ENCODE peak calls at places on chromosomes 1 and 21, in six cellular contexts. S, C, Q, Z, N and A are unnamed samples. For H3K9me2 and H3K79me2, the result is how much of the 10 kb centered on the place peaks cover.

GRCh38 chr1:32618673-32619221 is 31.6 kb downstream of the ZBTB8OS start:
- DNase-seq in Z (peak), N (peak), S (no peak), C (no peak), Q (no peak), A (peak)

GRCh38 chr1:109806733-109807397 is 43.1 kb upstream of the EPS8L3 start:
- DNase-seq in Q (no peak), S (no peak), N (no peak), Z (no peak), C (no peak), A (no peak)

GRCh38 chr1:30191154-30191702 is 532.2 kb downstream of the MATN1 start:
- DNase-seq in S (no peak), C (peak), N (peak), Z (peak), Q (peak), A (peak)

GRCh38 chr1:220926146-220926545 is 46.9 kb downstream of the HLX start:
- DNase-seq in Q (no peak), S (no peak), C (no peak), N (no peak), Z (no peak), A (peak)

GRCh38 chr1:240854367-240854766 is 242.4 kb upstream of the GREM2 start:
- DNase-seq in Q (no peak), C (no peak), S (no peak), N (no peak), Z (peak), A (peak)

GRCh38 chr1:22412932-22413727 is 38.5 kb upstream of the ZBTB40 start:
- DNase-seq in S (no peak), Q (peak), C (no peak), N (no peak), Z (peak), A (peak)

GRCh38 chr1:176853503-176853902 is 311.0 kb downstream of the ASTN1 start:
- DNase-seq in S (no peak), Z (no peak), Q (no peak), N (no peak), C (no peak), A (no peak)

GRCh38 chr1:180953791-180954721 is 41.4 kb downstream of the KIAA1614 start:
- DNase-seq in Q (peak), S (peak), Z (peak), C (no peak), N (peak), A (peak)

GRCh38 chr1:193058529-193059281 is 455 bp downstream of the UCHL5 start:
- DNase-seq in N (peak), Z (peak), S (peak), C (no peak), Q (peak), A (peak)

GRCh38 chr1:101148987-101149386 is 87.8 kb upstream of the S1PR1 start:
- DNase-seq in C (no peak), S (no peak), Z (peak), Q (no peak), N (no peak), A (peak)

GRCh38 chr1:246398126-246398813 is 108.8 kb downstream of the SMYD3 start:
- DNase-seq in Z (no peak), S (no peak), C (no peak), Q (no peak), N (no peak), A (no peak)

GRCh38 chr1:220895412-220895946 is 16.2 kb downstream of the HLX start:
- DNase-seq in S (no peak), N (no peak), Q (no peak), C (no peak), Z (no peak), A (no peak)

GRCh38 chr1:21626921-21627339 is 42.2 kb downstream of the RAP1GAP start:
- DNase-seq in Q (no peak), N (no peak), C (no peak), Z (peak), S (no peak), A (peak)

GRCh38 chr21:34933609-34934345 is 115.3 kb downstream of the RUNX1 start:
- DNase-seq in Z (no peak), Q (no peak), N (no peak), S (peak), C (no peak), A (no peak)

GRCh38 chr21:35963920-35964451 is 96.3 kb downstream of the SETD4 start:
- DNase-seq in C (no peak), S (no peak), N (no peak), Q (no peak), Z (no peak), A (no peak)

GRCh38 chr1:224245188-224245587 is 62.1 kb downstream of the DEGS1 start:
- DNase-seq in Q (peak), C (no peak), N (peak), Z (no peak), S (peak), A (no peak)

GRCh38 chr1:109907190-109907774 is 3.4 kb upstream of the CSF1 start:
- DNase-seq in N (no peak), Z (no peak), C (no peak), Q (no peak), S (no peak), A (no peak)

GRCh38 chr1:107865627-107866026 is 99.4 kb downstream of the VAV3 start:
- DNase-seq in Z (no peak), Q (no peak), N (no peak), S (no peak), C (no peak), A (no peak)

GRCh38 chr1:33661791-33662190 is 189.3 kb downstream of the ZSCAN20 start:
- DNase-seq in N (no peak), Z (no peak), S (no peak), C (no peak), Q (no peak), A (no peak)

GRCh38 chr1:1527092-1527816 is 13.2 kb downstream of the TMEM240 start:
- DNase-seq in Z (no peak), Q (peak), S (no peak), C (no peak), N (no peak), A (no peak)

GRCh38 chr1:26922201-26922729 is 722 bp downstream of the NUDC start:
- DNase-seq in Z (peak), N (no peak), S (peak), C (no peak), Q (no peak), A (peak)

GRCh38 chr1:21270086-21270689 is 20.1 kb downstream of the ECE1 start:
- DNase-seq in Z (peak), N (peak), C (peak), Q (peak), S (peak), A (peak)

GRCh38 chr1:115543247-115543646 is 98.5 kb upstream of the VANGL1 start:
- DNase-seq in Q (no peak), Z (no peak), N (no peak), S (no peak), C (no peak), A (no peak)

GRCh38 chr1:118136511-118136937 is 48.5 kb downstream of the SPAG17 start:
- DNase-seq in Q (no peak), Z (peak), C (no peak), S (peak), N (no peak), A (peak)

GRCh38 chr1:88910401-88910800 is 19.0 kb upstream of the GTF2B start:
- DNase-seq in N (no peak), Q (no peak), S (no peak), C (no peak), Z (no peak), A (no peak)
- H3K9ac ChIP-seq in N (no peak), Q (no peak), S (no peak), C (no peak), Z (no peak), A (no peak)

GRCh38 chr1:152543808-152544207 is 22.8 kb downstream of the LCE3E start:
- DNase-seq in N (peak), S (no peak), C (peak), Z (peak), Q (no peak), A (peak)

GRCh38 chr1:152537496-152537895 is 23.2 kb downstream of the CRCT1 start:
- DNase-seq in Z (no peak), S (no peak), Q (no peak), C (no peak), N (no peak), A (no peak)

GRCh38 chr1:152535774-152536173 is 21.5 kb downstream of the CRCT1 start:
- DNase-seq in S (no peak), N (no peak), C (no peak), Q (no peak), Z (no peak), A (no peak)

DNA sequence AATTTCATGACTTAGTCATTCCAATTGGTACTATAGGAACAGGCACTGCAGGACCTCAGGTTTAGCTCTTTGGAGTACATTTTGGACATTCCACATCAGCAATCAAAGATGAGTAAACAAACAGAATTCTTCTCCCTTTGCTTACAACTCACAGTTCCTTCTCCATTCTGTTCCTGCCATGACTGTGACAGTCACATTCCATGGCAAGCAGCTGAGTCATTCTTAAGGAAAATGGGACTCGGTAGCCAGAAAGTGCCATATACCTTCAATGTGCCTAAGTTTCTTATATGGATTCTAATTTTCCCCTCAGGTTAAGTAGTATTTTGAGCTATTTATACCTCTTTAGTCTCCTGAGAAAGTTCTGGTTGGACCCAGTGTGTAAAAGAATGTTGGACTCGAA is 25.6 kb downstream of the CRCT1 start:
- DNase-seq in Z (no peak), C (no peak), S (no peak), Q (no peak), N (no peak), A (no peak)
- H3K9me2 ChIP-seq in Z (under half), C (under half), S (under half), Q (under half), N (under half), A (under half)

GRCh38 chr1:42690477-42691156 is 8.4 kb downstream of the YBX1 start:
- DNase-seq in Z (no peak), S (no peak), Q (no peak), C (no peak), N (no peak), A (peak)
- H3K79me2 ChIP-seq in Z (half or more), S (half or more), Q (half or more), C (half or more), N (half or more), A (half or more)

GRCh38 chr1:200897188-200897710 is 2.5 kb downstream of the INAVA start:
- DNase-seq in Q (no peak), C (no peak), Z (no peak), N (no peak), S (no peak), A (no peak)

GRCh38 chr1:200894712-200895447 is at the start of gene INAVA:
- DNase-seq in C (peak), S (no peak), Q (no peak), Z (peak), N (no peak), A (no peak)

GRCh38 chr1:200895801-200896570 is 1.3 kb downstream of the INAVA start:
- DNase-seq in Z (peak), C (no peak), Q (no peak), N (peak), S (no peak), A (no peak)

GRCh38 chr1:200896571-200897187 is 2.0 kb downstream of the INAVA start:
- DNase-seq in Q (no peak), C (peak), N (no peak), S (no peak), Z (peak), A (no peak)

DNA sequence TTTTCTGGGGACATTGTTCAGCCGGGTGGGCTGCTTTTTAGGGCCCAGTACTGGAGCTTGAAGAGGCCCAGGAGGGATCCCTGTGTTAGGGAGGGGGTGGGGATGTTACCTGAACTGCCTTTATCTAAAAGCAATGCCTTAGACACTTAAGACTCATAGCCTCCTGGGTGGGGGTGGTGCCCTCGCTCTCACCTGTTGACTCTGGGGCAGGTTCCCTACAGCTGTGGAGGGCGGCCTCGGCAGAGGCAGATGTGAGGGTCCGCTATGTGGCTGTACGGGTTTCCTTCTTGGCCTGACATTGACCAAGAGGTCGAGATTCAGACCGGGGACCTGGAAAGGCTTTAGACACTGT is 724 bp downstream of the INAVA start:
- DNase-seq in S (no peak), Q (no peak), C (no peak), Z (peak), N (no peak), A (no peak)
- H3K9ac ChIP-seq in S (no peak), Q (no peak), C (peak), Z (peak), N (no peak), A (no peak)

GRCh38 chr1:204478921-204479320 is 15.7 kb downstream of the PIK3C2B start:
- DNase-seq in S (no peak), N (no peak), Z (no peak), C (no peak), Q (no peak), A (no peak)
- H3K9me2 ChIP-seq in S (under half), N (under half), Z (under half), C (under half), Q (under half), A (under half)

DNA sequence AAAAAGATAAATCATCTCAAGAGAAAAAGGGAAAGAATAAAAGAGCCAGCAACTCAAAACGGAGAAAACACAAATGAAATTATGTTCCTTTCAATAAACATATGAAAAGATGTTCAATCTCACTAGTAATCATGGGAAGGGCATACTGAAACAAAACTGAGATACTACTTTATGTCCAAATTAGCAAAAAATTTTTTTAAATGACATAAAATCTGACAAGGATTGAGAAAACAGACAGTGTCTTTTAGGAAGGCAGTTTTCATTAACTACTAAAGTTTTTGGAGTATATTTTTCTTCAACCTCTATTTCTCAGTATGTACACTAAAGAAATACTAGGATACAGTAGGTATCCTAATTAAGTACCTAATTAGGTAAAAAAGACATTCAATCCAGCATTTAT is 73.3 kb downstream of the ARID4B start:
- DNase-seq in C (no peak), Z (no peak), Q (no peak), N (no peak), S (no peak), A (no peak)
- H3K79me2 ChIP-seq in C (under half), Z (under half), Q (half or more), N (half or more), S (under half), A (half or more)